ENCODE peak calls at places on chromosomes 1 and 21, in nine cellular contexts. E is RPMI7951; I is H9; U is WERI-Rb-1; S is kidney tubule cell; D is cerebellum; G is adipocyte; X is C1 segment of cervical spinal cord; Q is central memory CD4-positive, alpha-beta T cell. V is an unnamed sample.

GRCh38 chr1:63729227-63729620 is 44.6 kb upstream of the ROR1 start:
- DNase-seq in G (no peak), U (no peak), E (no peak), I (no peak), X (no peak), D (no peak), Q (no peak), S (no peak), V (no peak)

GRCh38 chr1:245685111-245685810 is 530.5 kb downstream of the KIF26B start:
- DNase-seq in I (no peak), D (no peak), X (no peak), G (no peak), S (no peak), U (no peak), Q (no peak), E (no peak), V (no peak)

GRCh38 chr1:72140222-72140621 is 142.1 kb downstream of the NEGR1 start:
- DNase-seq in Q (no peak), D (no peak), E (no peak), I (no peak), U (no peak), X (no peak), S (peak), G (no peak), V (no peak)

GRCh38 chr1:94154989-94155388 is 34.0 kb upstream of the ABCA4 start:
- DNase-seq in X (no peak), S (no peak), Q (no peak), I (no peak), D (no peak), G (peak), E (no peak), U (no peak), V (no peak)

GRCh38 chr1:106907795-106908194 is 148.7 kb upstream of the PRMT6 start:
- DNase-seq in U (no peak), S (no peak), Q (no peak), G (no peak), I (no peak), E (no peak), X (no peak), D (no peak), V (peak)

GRCh38 chr21:33588485-33589335 is at the start of gene DONSON:
- DNase-seq in Q (peak), E (peak), X (peak), G (peak), S (peak), U (peak), I (peak), D (peak), V (peak)

GRCh38 chr1:147214842-147215539 is 10.1 kb downstream of the FMO5 start:
- DNase-seq in U (no peak), I (no peak), E (no peak), D (no peak), G (peak), X (no peak), Q (no peak), S (no peak), V (no peak)

GRCh38 chr1:154407021-154407865 is 2.1 kb downstream of the IL6R start:
- DNase-seq in E (no peak), S (peak), U (no peak), D (no peak), G (no peak), X (peak), I (no peak), Q (peak), V (no peak)

GRCh38 chr1:207032528-207033017 is at the start of gene C1orf116:
- DNase-seq in E (no peak), U (no peak), Q (no peak), X (no peak), S (peak), D (no peak), G (no peak), I (peak), V (peak)

GRCh38 chr1:190479028-190479427 is 1.4 kb upstream of the BRINP3 start:
- DNase-seq in D (peak), U (no peak), G (peak), E (no peak), S (no peak), Q (no peak), I (no peak), X (no peak), V (peak)